ENCODE peak calls at places on chromosomes 4 and X, in six cellular contexts. L is MM.1S, F is mesenchymal stem cell, R is sigmoid colon, T is OCI-LY7, J is endodermal cell. H is an unnamed sample.
A peak's percentile ranks its signal among the peaks of the same experiment; 100 is the strongest.

GRCh38 chr4:30181512-30181911 is 538.7 kb upstream of the PCDH7 start:
- DNase-seq in L (no peak), R (no peak), J (no peak), F (no peak), T (no peak), H (no peak)

GRCh38 chr4:114378306-114378903 is 220.2 kb upstream of the UGT8 start:
- DNase-seq in L (no peak), F (no peak), T (no peak), R (no peak), J (no peak), H (no peak)

GRCh38 chr4:22987861-22988260 is 295.1 kb downstream of the GBA3 start:
- DNase-seq in R (no peak), T (no peak), J (no peak), F (peak; percentile 7), L (no peak), H (no peak)

GRCh38 chr4:67546971-67547370 is 1.7 kb upstream of the CENPC start:
- DNase-seq in L (no peak), R (no peak), J (no peak), T (no peak), F (no peak), H (no peak)

GRCh38 chr4:6324999-6325790 is 55.5 kb downstream of the WFS1 start:
- DNase-seq in L (no peak), R (no peak), J (peak; percentile 50), F (no peak), T (no peak), H (no peak)

GRCh38 chr4:52713456-52713937 is 37.7 kb downstream of the ERVMER34-1 start:
- DNase-seq in R (no peak), J (no peak), F (peak; percentile 25), L (peak; percentile 31), T (peak; percentile 48), H (no peak)

GRCh38 chrX:12866451-12867377 is at the start of gene TLR7:
- DNase-seq in R (no peak), L (no peak), F (no peak), J (no peak), T (peak; percentile 58), H (no peak)

GRCh38 chr4:174460684-174461083 is 61.6 kb downstream of the HPGD start:
- DNase-seq in J (no peak), F (no peak), R (no peak), L (no peak), T (no peak), H (no peak)

GRCh38 chrX:154419688-154420401 is 8.5 kb downstream of the TAFAZZIN start:
- DNase-seq in J (no peak), R (no peak), L (no peak), T (no peak), F (no peak), H (no peak)

GRCh38 chrX:50697691-50698090 is 116.3 kb downstream of the SHROOM4 start:
- DNase-seq in L (no peak), R (no peak), T (no peak), F (peak; percentile 77), J (no peak), H (no peak)

GRCh38 chrX:135345328-135345645 is 36.0 kb downstream of the ETDC start:
- DNase-seq in L (no peak), F (peak; percentile 34), T (no peak), J (no peak), R (peak; percentile 70), H (no peak)

GRCh38 chrX:50905334-50905733 is 5.2 kb upstream of the BMP15 start:
- DNase-seq in J (peak; percentile 44), F (no peak), R (no peak), T (peak; percentile 12), L (no peak), H (no peak)

GRCh38 chrX:136639506-136640176 is 8.3 kb upstream of the CD40LG start:
- DNase-seq in T (no peak), F (no peak), L (no peak), R (no peak), J (no peak), H (no peak)

GRCh38 chrX:21972721-21973120 is 32.2 kb downstream of the SMS start:
- DNase-seq in R (no peak), F (peak; percentile 85), J (no peak), T (no peak), L (no peak), H (no peak)

GRCh38 chr4:189525304-189525703 is 415.4 kb upstream of the FRG1 start:
- DNase-seq in F (no peak), T (no peak), J (no peak), L (no peak), R (no peak), H (no peak)

GRCh38 chr4:156983366-156983765 is 11.8 kb upstream of the PDGFC start:
- DNase-seq in T (no peak), R (no peak), F (no peak), L (peak; percentile 9), J (no peak), H (no peak)

GRCh38 chr4:1053080-1053661 is 41.7 kb downstream of the FGFRL1 start:
- DNase-seq in F (no peak), J (peak; percentile 44), R (peak; percentile 56), T (no peak), L (no peak), H (no peak)

GRCh38 chrX:38462257-38462656 is 99.1 kb upstream of the TSPAN7 start:
- DNase-seq in T (no peak), R (no peak), F (no peak), J (no peak), L (no peak), H (no peak)

GRCh38 chr4:76784237-76784636 is 113.7 kb downstream of the SOWAHB start:
- DNase-seq in J (peak; percentile 78), L (no peak), T (no peak), F (no peak), R (no peak), H (no peak)

GRCh38 chr4:13907255-13907751 is 279.8 kb upstream of the BOD1L1 start:
- DNase-seq in R (no peak), T (no peak), J (no peak), F (peak; percentile 96), L (peak; percentile 19), H (no peak)

GRCh38 chr4:184267206-184267608 is 49.5 kb upstream of the ENPP6 start:
- DNase-seq in J (no peak), L (peak; percentile 53), R (no peak), T (peak; percentile 50), F (no peak), H (no peak)

GRCh38 chr4:30875659-30876269 is 155.6 kb downstream of the PCDH7 start:
- DNase-seq in J (no peak), R (no peak), F (no peak), L (no peak), T (no peak), H (no peak)

GRCh38 chr4:101065935-101066485 is 281.3 kb downstream of the PPP3CA start:
- DNase-seq in L (no peak), J (no peak), T (no peak), F (no peak), R (no peak), H (no peak)

GRCh38 chr4:17324431-17324830 is 187.5 kb downstream of the QDPR start:
- DNase-seq in L (peak; percentile 63), F (peak; percentile 72), T (peak; percentile 69), J (peak; percentile 79), R (no peak), H (peak; percentile 18)

GRCh38 chrX:31117195-31117594 is 45.4 kb upstream of the FTHL17 start:
- DNase-seq in F (no peak), L (no peak), J (no peak), R (no peak), T (no peak), H (no peak)

GRCh38 chr4:53943345-53944085 is 120.9 kb downstream of the CHIC2 start:
- DNase-seq in L (no peak), R (no peak), F (peak; percentile 51), J (no peak), T (no peak), H (no peak)

GRCh38 chr4:166421556-166422156 is 548.6 kb downstream of the TLL1 start:
- DNase-seq in R (no peak), T (no peak), J (no peak), L (no peak), F (peak; percentile 1), H (no peak)

GRCh38 chr4:136036744-136037143 is 1495.5 kb downstream of the PCDH18 start:
- DNase-seq in R (no peak), L (no peak), F (peak; percentile 92), J (no peak), T (no peak), H (no peak)

GRCh38 chr4:16083217-16084191 is at the start of gene PROM1:
- DNase-seq in T (no peak), R (no peak), F (no peak), J (peak; percentile 85), L (no peak), H (peak; percentile 54)

DNA sequence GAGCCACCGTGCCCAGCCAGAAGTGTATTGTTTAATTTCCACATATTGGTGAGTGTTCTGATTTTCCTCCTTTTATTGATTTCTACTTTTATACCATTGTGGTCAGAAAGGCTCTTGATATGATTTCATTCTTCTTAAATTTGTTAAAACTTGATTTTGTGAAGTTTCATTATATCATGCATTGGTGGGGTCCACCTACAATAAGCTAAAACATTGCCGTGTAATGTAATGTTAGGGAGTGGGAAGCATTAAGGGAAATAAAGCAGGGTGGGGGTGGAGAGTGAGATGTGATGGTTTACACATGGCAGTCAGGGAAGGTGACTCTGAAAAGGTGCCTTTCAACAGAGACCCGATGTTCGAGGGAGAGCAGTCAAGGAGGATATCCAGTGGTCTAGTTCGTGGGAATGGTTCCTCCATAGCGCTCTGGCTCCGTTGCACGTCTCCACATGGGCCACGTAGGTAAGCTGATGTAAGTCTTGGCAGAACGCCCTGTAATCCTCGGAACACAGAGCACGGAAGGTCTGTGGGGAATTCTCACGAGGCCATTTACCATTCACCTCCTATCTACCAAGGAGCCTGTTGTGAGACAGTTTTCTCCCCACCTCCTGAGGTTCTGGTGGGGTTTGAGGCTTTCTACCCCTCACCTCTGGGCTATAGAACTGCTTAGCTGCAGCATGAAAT is 7.7 kb upstream of the WDR13 start:
- DNase-seq in L (no peak), R (no peak), F (no peak), T (no peak), J (no peak), H (no peak)
- H3K27ac ChIP-seq in L (no peak overlapping the region), R (no peak overlapping the region), F (no peak overlapping the region), T (no peak overlapping the region), J (no peak overlapping the region), H (no peak overlapping the region)

GRCh38 chr4:173256825-173257224 is 77.3 kb downstream of the HMGB2 start:
- DNase-seq in F (no peak), R (no peak), J (no peak), L (no peak), T (no peak), H (no peak)
- H3K4me1 ChIP-seq in F (peaks cover 1% of the 10 kb centered on the region), R (no peaks in the 10 kb centered on the region), J (no peaks in the 10 kb centered on the region), L (peaks cover 32% of the 10 kb centered on the region), T (peaks cover 14% of the 10 kb centered on the region), H (no peaks in the 10 kb centered on the region)

DNA sequence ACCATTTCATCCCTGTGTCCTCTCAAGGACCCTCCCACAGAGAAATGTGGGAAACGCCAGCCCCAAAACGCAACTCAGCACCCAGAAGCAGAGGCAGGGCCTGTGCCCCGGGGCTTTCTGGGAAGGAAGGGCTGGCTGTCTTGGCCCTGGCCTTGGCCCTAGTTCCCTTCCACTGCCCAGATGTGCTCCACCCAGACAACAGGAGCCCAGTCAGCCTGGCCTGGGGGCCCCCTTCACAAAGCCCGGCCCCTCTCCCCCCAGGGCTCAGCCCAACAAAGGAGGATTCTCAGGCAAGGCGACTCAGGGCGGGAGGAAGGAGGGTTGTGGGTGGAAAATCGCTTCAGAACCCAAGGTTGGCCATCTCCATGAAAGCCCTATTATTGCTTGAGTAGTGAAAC is 82.5 kb downstream of the PJA1 start:
- DNase-seq in F (no peak), L (no peak), J (no peak), R (no peak), T (no peak), H (no peak)
- H3K27ac ChIP-seq in F (no peak overlapping the region), L (no peak overlapping the region), J (no peak overlapping the region), R (no peak overlapping the region), T (no peak overlapping the region), H (no peak overlapping the region)

GRCh38 chr4:143186634-143187033 is 1.9 kb downstream of the USP38 start:
- DNase-seq in J (no peak), R (no peak), T (peak; percentile 47), F (no peak), L (peak; percentile 21), H (no peak)
- H3K4me1 ChIP-seq in J (peaks cover 7% of the 10 kb centered on the region), R (no peaks in the 10 kb centered on the region), T (peaks cover 46% of the 10 kb centered on the region), F (no peaks in the 10 kb centered on the region), L (peaks cover 19% of the 10 kb centered on the region), H (no peaks in the 10 kb centered on the region)